ENCODE peak calls at places on chromosomes 16 and 17, in six cellular contexts. E is A549, V is HepG2, P is K562, G is GM12878, F is endothelial cell of umbilical vein. R is an unnamed sample.
A peak's percentile ranks its signal among the peaks of the same experiment; 100 is the strongest.

GRCh38 chr17:9729034-9729650 is 62.2 kb downstream of the DHRS7C start:
- DNase-seq in E (peak; percentile 83), V (peak; percentile 47), P (peak; percentile 46), G (peak; percentile 8), F (peak; percentile 7), R (peak; percentile 65)

GRCh38 chr16:73066321-73066926 is 18.5 kb upstream of the ZFHX3 start:
- DNase-seq in E (no peak), V (no peak), P (no peak), G (no peak), F (no peak), R (no peak)

GRCh38 chr17:28211811-28212210 is 107.2 kb upstream of the TMEM97 start:
- DNase-seq in E (no peak), V (no peak), P (no peak), G (no peak), F (no peak), R (no peak)

GRCh38 chr17:39164675-39165143 is 1.3 kb downstream of the ARL5C start:
- DNase-seq in E (peak; percentile 99), V (peak; percentile 57), P (peak; percentile 91), G (peak; percentile 53), F (peak; percentile 86), R (peak; percentile 90)

GRCh38 chr17:72666519-72666874 is 426.0 kb downstream of the SLC39A11 start:
- DNase-seq in E (no peak), V (peak; percentile 77), P (no peak), G (no peak), F (no peak), R (no peak)

GRCh38 chr17:4898927-4899326 is 409 bp upstream of the C17orf107 start:
- DNase-seq in E (no peak), V (no peak), P (no peak), G (no peak), F (no peak), R (no peak)

GRCh38 chr17:31807846-31808245 is 51.2 kb downstream of the COPRS start:
- DNase-seq in E (no peak), V (no peak), P (no peak), G (no peak), F (no peak), R (no peak)

GRCh38 chr17:50686494-50687199 is 21.1 kb downstream of the ANKRD40 start:
- DNase-seq in E (peak; percentile 93), V (peak; percentile 98), P (no peak), G (no peak), F (peak; percentile 28), R (no peak)

GRCh38 chr17:31052187-31052889 is 42.4 kb upstream of the NF1 start:
- DNase-seq in E (no peak), V (peak; percentile 35), P (peak; percentile 60), G (no peak), F (no peak), R (peak; percentile 79)

GRCh38 chr16:68289621-68290329 is 21.0 kb downstream of the SLC7A6OS start:
- DNase-seq in E (no peak), V (no peak), P (peak; percentile 88), G (peak; percentile 77), F (peak; percentile 76), R (peak; percentile 95)

GRCh38 chr17:47708864-47709541 is 15.0 kb downstream of the TBKBP1 start:
- DNase-seq in E (no peak), V (no peak), P (no peak), G (no peak), F (no peak), R (no peak)

GRCh38 chr17:38358586-38359513 is 7.2 kb downstream of the SOCS7 start:
- DNase-seq in E (no peak), V (peak; percentile 34), P (no peak), G (no peak), F (no peak), R (no peak)

GRCh38 chr17:59811209-59811608 is 81.5 kb downstream of the TUBD1 start:
- DNase-seq in E (no peak), V (no peak), P (no peak), G (no peak), F (no peak), R (no peak)

GRCh38 chr17:49414271-49414621 is 436 bp downstream of the PHB1 start:
- DNase-seq in E (peak; percentile 46), V (no peak), P (peak; percentile 30), G (no peak), F (no peak), R (no peak)

GRCh38 chr16:1315081-1316032 is 5.9 kb downstream of the UBE2I start:
- DNase-seq in E (no peak), V (no peak), P (no peak), G (no peak), F (no peak), R (no peak)

GRCh38 chr17:1684307-1685189 is at the start of gene PRPF8:
- DNase-seq in E (peak; percentile 99), V (peak; percentile 94), P (peak; percentile 96), G (peak; percentile 95), F (peak; percentile 99), R (peak; percentile 94)

GRCh38 chr16:21263640-21264211 is 14.4 kb downstream of the CRYM start:
- DNase-seq in E (peak; percentile 30), V (peak; percentile 81), P (peak; percentile 60), G (peak; percentile 48), F (no peak), R (no peak)

GRCh38 chr16:10964891-10965326 is 20.5 kb downstream of the CLEC16A start:
- DNase-seq in E (no peak), V (no peak), P (no peak), G (peak; percentile 94), F (no peak), R (no peak)

GRCh38 chr17:83133302-83134121 is 54.1 kb downstream of the METRNL start:
- DNase-seq in E (no peak), V (no peak), P (no peak), G (no peak), F (no peak), R (no peak)

GRCh38 chr17:35345926-35346771 is 27.3 kb downstream of the SLFN11 start:
- DNase-seq in E (no peak), V (no peak), P (peak; percentile 14), G (no peak), F (peak; percentile 45), R (peak; percentile 93)

GRCh38 chr17:49571764-49572163 is 3.9 kb upstream of the NXPH3 start:
- DNase-seq in E (no peak), V (no peak), P (no peak), G (no peak), F (no peak), R (no peak)

DNA sequence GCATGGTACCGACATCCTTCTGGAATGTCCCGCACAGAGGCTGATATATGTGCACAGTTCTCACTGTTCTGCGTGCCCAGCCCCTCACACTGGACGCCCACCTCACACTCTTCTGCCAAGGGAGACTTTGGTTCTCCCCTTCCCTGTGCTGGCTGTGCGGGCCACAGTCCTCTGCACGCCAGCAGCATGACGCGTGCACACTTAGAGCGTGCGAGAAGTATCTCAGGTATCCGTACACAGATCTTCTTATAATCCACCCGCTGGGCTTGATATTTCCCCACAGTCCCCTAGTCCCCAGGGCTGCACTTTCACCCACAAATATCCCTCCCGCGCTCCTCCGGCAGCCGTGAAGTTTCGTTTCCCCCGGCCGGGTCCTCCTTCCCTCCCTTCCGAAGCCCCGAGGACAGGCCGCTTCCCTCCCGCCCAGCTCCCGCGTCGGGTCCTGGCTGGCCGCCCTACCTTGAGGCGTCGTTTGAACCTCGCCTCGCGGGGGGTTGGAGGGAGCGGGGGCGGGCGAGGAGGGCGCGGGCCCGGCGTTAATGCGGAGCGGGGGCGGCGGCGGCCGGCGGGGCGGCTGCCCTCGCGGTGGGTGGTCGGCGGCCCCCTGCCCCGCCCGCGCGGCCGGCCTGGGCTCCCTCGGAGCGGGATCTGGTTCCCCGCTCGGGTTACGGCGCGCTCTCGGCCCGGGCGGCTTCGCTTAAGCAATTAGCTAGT is 5.0 kb upstream of the FOXF1 start:
- DNase-seq in E (no peak), V (no peak), P (no peak), G (no peak), F (no peak), R (peak; percentile 37)
- TF ChIP-seq POLR2A in E (no peak), V (no peak), P (no peak), G (no peak), F (no peak), R (no peak)

DNA sequence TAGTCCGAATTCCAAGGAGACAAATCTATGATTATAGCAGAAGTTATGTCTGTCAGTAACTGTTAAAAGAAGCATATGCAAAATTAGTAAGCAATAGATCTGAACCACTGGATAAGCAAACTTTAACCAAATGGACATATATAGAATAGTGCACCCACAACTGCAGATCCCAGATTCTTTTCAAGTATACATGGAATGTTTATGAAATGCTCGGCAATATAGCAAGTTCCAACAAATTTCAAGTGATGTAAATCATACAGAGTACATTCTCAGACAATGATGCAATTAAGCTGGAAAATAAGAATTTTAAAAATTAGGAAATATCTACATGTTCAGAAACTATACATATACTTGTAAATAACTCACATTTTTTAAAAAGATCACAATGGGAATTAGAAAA is 8.4 kb upstream of the HELZ start:
- DNase-seq in E (no peak), V (no peak), P (no peak), G (no peak), F (no peak), R (no peak)
- H3K4me3 ChIP-seq in E (no peak overlapping the region), V (no peak overlapping the region), P (no peak overlapping the region), G (no peak overlapping the region), F (no peak overlapping the region), R (no peak overlapping the region)

DNA sequence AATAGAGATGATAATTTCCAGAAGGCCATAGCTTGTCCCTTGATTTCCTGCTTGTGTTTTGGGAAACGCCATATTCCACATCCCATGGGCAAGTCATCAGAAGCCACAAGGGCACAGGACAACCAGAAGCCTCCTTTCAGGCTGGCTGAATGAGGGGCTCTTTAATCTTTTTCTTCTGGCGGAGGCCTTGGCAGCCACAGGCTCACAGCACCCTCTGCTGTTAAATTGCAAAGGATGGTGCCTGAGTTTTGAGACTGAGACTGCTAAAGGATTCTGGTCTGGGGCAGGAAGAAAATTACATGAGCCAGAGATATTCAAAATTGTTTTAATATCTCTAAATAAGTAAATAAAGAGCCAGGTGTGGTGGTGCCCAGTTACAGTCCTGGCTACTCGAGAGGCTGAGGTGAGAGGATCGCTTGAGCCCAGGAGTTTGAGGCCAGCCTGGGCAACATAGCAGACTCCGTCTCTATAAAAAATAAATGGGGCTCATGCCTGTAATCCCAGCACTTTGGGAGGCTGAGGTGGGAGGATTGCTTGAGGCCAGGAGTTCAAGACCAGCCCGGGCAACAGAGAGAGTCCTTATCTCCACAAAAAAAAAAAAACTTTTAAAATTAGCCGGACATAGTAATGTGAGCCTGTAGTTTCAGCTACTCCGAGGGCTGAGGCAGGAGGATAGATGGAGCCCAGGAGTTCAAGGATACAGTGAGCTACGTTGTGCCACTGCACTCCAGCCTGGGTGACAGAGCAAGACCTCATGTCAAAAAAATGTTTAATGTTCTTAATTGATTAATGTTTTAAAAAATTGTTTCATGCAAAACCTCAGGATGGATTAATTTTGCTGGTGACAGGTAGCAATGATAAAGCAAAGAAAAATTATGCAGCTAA is 26.3 kb downstream of the AARSD1 start:
- DNase-seq in E (peak; percentile 81), V (peak; percentile 73), P (peak; percentile 65), G (no peak), F (peak; percentile 65), R (peak; percentile 59)
- TF ChIP-seq MYC in E (no peak), V (no peak), P (no peak), G (no peak), F (no peak), R (no peak)

GRCh38 chr17:42276609-42277341 is 584 bp upstream of the STAT5B start:
- DNase-seq in E (peak; percentile 76), V (peak; percentile 73), P (peak; percentile 79), G (no peak), F (peak; percentile 83), R (peak; percentile 78)

GRCh38 chr17:42276359-42276608 is at the start of gene STAT5B:
- DNase-seq in E (peak; percentile 83), V (no peak), P (peak; percentile 86), G (no peak), F (peak; percentile 46), R (peak; percentile 80)

GRCh38 chr17:42274812-42275526 is 1.2 kb downstream of the STAT5B start:
- DNase-seq in E (no peak), V (no peak), P (no peak), G (no peak), F (no peak), R (no peak)

GRCh38 chr17:42274273-42274542 is 2.0 kb downstream of the STAT5B start:
- DNase-seq in E (no peak), V (no peak), P (no peak), G (no peak), F (no peak), R (no peak)

GRCh38 chr17:42275527-42276358 is 448 bp downstream of the STAT5B start:
- DNase-seq in E (no peak), V (no peak), P (peak; percentile 72), G (no peak), F (peak; percentile 64), R (peak; percentile 44)
- TF ChIP-seq POLR2A in E (no peak), V (no peak), P (peak; percentile 92), G (no peak), F (peak; percentile 80), R (no peak)

R was measured in NB4.